ENCODE peak calls at places on chromosomes 6 and 20, in five cellular contexts. One of them, this sample, is unnamed.
A peak's percentile ranks its signal among the peaks of the same experiment; 100 is the strongest.

GRCh38 chr6:126753616-126754015 is 364.9 kb upstream of the RSPO3 start:
- DNase-seq in tibial nerve: no peak
- DNase-seq in AG10803: peak; percentile 2
- DNase-seq in tibial artery: no peak
- DNase-seq in kidney tubule cell: no peak
- DNase-seq in this sample: no peak

GRCh38 chr6:142819603-142820335 is 125.2 kb downstream of the HIVEP2 start:
- DNase-seq in tibial artery: no peak
- DNase-seq in kidney tubule cell: peak; percentile 77
- DNase-seq in tibial nerve: no peak
- DNase-seq in AG10803: no peak
- DNase-seq in this sample: peak; percentile 56

GRCh38 chr20:52675414-52675813 is 296.7 kb upstream of the TSHZ2 start:
- DNase-seq in AG10803: peak; percentile 1
- DNase-seq in kidney tubule cell: no peak
- DNase-seq in tibial nerve: no peak
- DNase-seq in tibial artery: no peak
- DNase-seq in this sample: no peak

GRCh38 chr20:33025318-33025876 is 6.1 kb upstream of the BPIFB6 start:
- DNase-seq in AG10803: no peak
- DNase-seq in kidney tubule cell: no peak
- DNase-seq in tibial artery: no peak
- DNase-seq in tibial nerve: no peak
- DNase-seq in this sample: no peak

GRCh38 chr6:133837801-133838349 is 51.0 kb upstream of the TCF21 start:
- DNase-seq in tibial artery: no peak
- DNase-seq in kidney tubule cell: peak; percentile 64
- DNase-seq in tibial nerve: no peak
- DNase-seq in AG10803: peak; percentile 27
- DNase-seq in this sample: peak; percentile 42

GRCh38 chr6:70847685-70848084 is 109.2 kb downstream of the B3GAT2 start:
- DNase-seq in tibial nerve: no peak
- DNase-seq in tibial artery: no peak
- DNase-seq in kidney tubule cell: no peak
- DNase-seq in AG10803: no peak
- DNase-seq in this sample: no peak

GRCh38 chr6:11535801-11536230 is 1.7 kb upstream of the TMEM170B start:
- DNase-seq in tibial nerve: no peak
- DNase-seq in kidney tubule cell: peak; percentile 64
- DNase-seq in tibial artery: no peak
- DNase-seq in AG10803: peak; percentile 26
- DNase-seq in this sample: peak; percentile 49

GRCh38 chr6:144919573-144919972 is 634.4 kb downstream of the UTRN start:
- DNase-seq in tibial artery: no peak
- DNase-seq in kidney tubule cell: no peak
- DNase-seq in tibial nerve: no peak
- DNase-seq in AG10803: no peak
- DNase-seq in this sample: no peak

GRCh38 chr6:7249391-7249790 is 63.6 kb downstream of the SSR1 start:
- DNase-seq in tibial nerve: no peak
- DNase-seq in kidney tubule cell: no peak
- DNase-seq in AG10803: peak; percentile 71
- DNase-seq in tibial artery: no peak
- DNase-seq in this sample: peak; percentile 46

GRCh38 chr6:88569959-88570358 is 393.5 kb downstream of the RNGTT start:
- DNase-seq in tibial artery: no peak
- DNase-seq in kidney tubule cell: no peak
- DNase-seq in AG10803: no peak
- DNase-seq in tibial nerve: no peak
- DNase-seq in this sample: no peak

GRCh38 chr6:31497595-31498476 is at the start of gene MICB:
- DNase-seq in AG10803: peak; percentile 60
- DNase-seq in tibial artery: peak; percentile 88
- DNase-seq in kidney tubule cell: peak; percentile 88
- DNase-seq in tibial nerve: peak; percentile 45
- DNase-seq in this sample: peak; percentile 81

GRCh38 chr6:121932071-121933009 is 467.1 kb upstream of the HSF2 start:
- DNase-seq in tibial nerve: peak; percentile 34
- DNase-seq in tibial artery: peak; percentile 68
- DNase-seq in AG10803: peak; percentile 99
- DNase-seq in kidney tubule cell: peak; percentile 21
- DNase-seq in this sample: peak; percentile 99

GRCh38 chr20:4064118-4064962 is 49.0 kb upstream of the RNF24 start:
- DNase-seq in tibial artery: peak; percentile 97
- DNase-seq in tibial nerve: peak; percentile 88
- DNase-seq in kidney tubule cell: peak; percentile 89
- DNase-seq in AG10803: peak; percentile 95
- DNase-seq in this sample: peak; percentile 93

GRCh38 chr6:99350573-99350972 is 1.1 kb upstream of the FAXC start:
- DNase-seq in AG10803: no peak
- DNase-seq in tibial nerve: no peak
- DNase-seq in kidney tubule cell: peak; percentile 27
- DNase-seq in tibial artery: no peak
- DNase-seq in this sample: no peak

GRCh38 chr6:84791233-84791632 is 26.8 kb upstream of the TBX18 start:
- DNase-seq in kidney tubule cell: peak; percentile 17
- DNase-seq in tibial artery: no peak
- DNase-seq in tibial nerve: no peak
- DNase-seq in AG10803: peak; percentile 15
- DNase-seq in this sample: peak; percentile 49

GRCh38 chr6:80332013-80332412 is 225.5 kb downstream of the BCKDHB start:
- DNase-seq in tibial nerve: no peak
- DNase-seq in AG10803: no peak
- DNase-seq in tibial artery: no peak
- DNase-seq in kidney tubule cell: no peak
- DNase-seq in this sample: no peak

GRCh38 chr20:1946762-1947534 is 46.9 kb downstream of the PDYN start:
- DNase-seq in kidney tubule cell: peak; percentile 48
- DNase-seq in tibial nerve: no peak
- DNase-seq in AG10803: peak; percentile 24
- DNase-seq in tibial artery: no peak
- DNase-seq in this sample: peak; percentile 7

GRCh38 chr6:167079853-167080297 is 43.0 kb upstream of the CCR6 start:
- DNase-seq in kidney tubule cell: no peak
- DNase-seq in tibial artery: no peak
- DNase-seq in AG10803: no peak
- DNase-seq in tibial nerve: no peak
- DNase-seq in this sample: no peak

GRCh38 chr20:5871720-5872410 is 78.5 kb downstream of the TRMT6 start:
- DNase-seq in AG10803: no peak
- DNase-seq in tibial artery: no peak
- DNase-seq in kidney tubule cell: no peak
- DNase-seq in tibial nerve: no peak
- DNase-seq in this sample: no peak

GRCh38 chr6:14046476-14047068 is 71.0 kb upstream of the CD83 start:
- DNase-seq in tibial artery: no peak
- DNase-seq in kidney tubule cell: peak; percentile 74
- DNase-seq in AG10803: peak; percentile 40
- DNase-seq in tibial nerve: no peak
- DNase-seq in this sample: peak; percentile 55

GRCh38 chr20:24968278-24968677 is 19.2 kb downstream of the CST7 start:
- DNase-seq in tibial artery: peak; percentile 37
- DNase-seq in tibial nerve: no peak
- DNase-seq in AG10803: no peak
- DNase-seq in kidney tubule cell: no peak
- DNase-seq in this sample: no peak

GRCh38 chr20:38270869-38271608 is 10.5 kb upstream of the KIAA1755 start:
- DNase-seq in tibial artery: peak; percentile 92
- DNase-seq in kidney tubule cell: peak; percentile 80
- DNase-seq in AG10803: peak; percentile 89
- DNase-seq in tibial nerve: no peak
- DNase-seq in this sample: peak; percentile 98

GRCh38 chr20:63238491-63239126 is 2.9 kb downstream of the BIRC7 start:
- DNase-seq in tibial artery: no peak
- DNase-seq in AG10803: no peak
- DNase-seq in tibial nerve: no peak
- DNase-seq in kidney tubule cell: no peak
- DNase-seq in this sample: no peak

GRCh38 chr6:105593056-105593455 is 190.2 kb upstream of the PREP start:
- DNase-seq in tibial nerve: no peak
- DNase-seq in tibial artery: no peak
- DNase-seq in kidney tubule cell: peak; percentile 39
- DNase-seq in AG10803: peak; percentile 51
- DNase-seq in this sample: peak; percentile 84

GRCh38 chr6:85923013-85923430 is 280.3 kb upstream of the SYNCRIP start:
- DNase-seq in tibial nerve: no peak
- DNase-seq in AG10803: peak; percentile 47
- DNase-seq in kidney tubule cell: peak; percentile 76
- DNase-seq in tibial artery: no peak
- DNase-seq in this sample: peak; percentile 41

GRCh38 chr20:63498950-63499332 is at the start of gene EEF1A2:
- DNase-seq in tibial artery: no peak
- DNase-seq in tibial nerve: no peak
- DNase-seq in kidney tubule cell: no peak
- DNase-seq in AG10803: no peak
- DNase-seq in this sample: no peak

GRCh38 chr6:78605909-78606446 is 261.4 kb upstream of the IRAK1BP1 start:
- DNase-seq in kidney tubule cell: peak; percentile 25
- DNase-seq in tibial artery: no peak
- DNase-seq in AG10803: peak; percentile 76
- DNase-seq in tibial nerve: no peak
- DNase-seq in this sample: peak; percentile 91

GRCh38 chr20:56328861-56329260 is 29.9 kb upstream of the FAM210B start:
- DNase-seq in kidney tubule cell: no peak
- DNase-seq in AG10803: no peak
- DNase-seq in tibial artery: no peak
- DNase-seq in tibial nerve: no peak
- DNase-seq in this sample: peak; percentile 30

GRCh38 chr6:79421001-79421411 is 116.2 kb downstream of the LCA5 start:
- DNase-seq in AG10803: peak; percentile 34
- DNase-seq in tibial artery: no peak
- DNase-seq in kidney tubule cell: no peak
- DNase-seq in tibial nerve: no peak
- DNase-seq in this sample: peak; percentile 44

GRCh38 chr6:151317206-151317994 is 74.0 kb downstream of the ZBTB2 start:
- DNase-seq in kidney tubule cell: peak; percentile 73
- DNase-seq in tibial artery: no peak
- DNase-seq in AG10803: peak; percentile 76
- DNase-seq in tibial nerve: no peak
- DNase-seq in this sample: peak; percentile 89

GRCh38 chr6:52362443-52363221 is 681 bp downstream of the PAQR8 start:
- DNase-seq in AG10803: no peak
- DNase-seq in tibial nerve: peak; percentile 20
- DNase-seq in tibial artery: peak; percentile 69
- DNase-seq in kidney tubule cell: peak; percentile 16
- DNase-seq in this sample: peak; percentile 46

GRCh38 chr20:11716239-11716944 is 201.3 kb upstream of the BTBD3 start:
- DNase-seq in AG10803: peak; percentile 88
- DNase-seq in tibial nerve: no peak
- DNase-seq in kidney tubule cell: peak; percentile 88
- DNase-seq in tibial artery: no peak
- DNase-seq in this sample: peak; percentile 88

GRCh38 chr6:97203343-97203742 is 79.7 kb downstream of the MMS22L start:
- DNase-seq in tibial artery: no peak
- DNase-seq in tibial nerve: no peak
- DNase-seq in AG10803: peak; percentile 8
- DNase-seq in kidney tubule cell: no peak
- DNase-seq in this sample: no peak

GRCh38 chr6:5107332-5107731 is 22.2 kb downstream of the PPP1R3G start:
- DNase-seq in AG10803: no peak
- DNase-seq in tibial nerve: no peak
- DNase-seq in kidney tubule cell: peak; percentile 21
- DNase-seq in tibial artery: peak; percentile 48
- DNase-seq in this sample: no peak

GRCh38 chr6:10481101-10481500 is 40.0 kb upstream of the GCNT2 start:
- DNase-seq in kidney tubule cell: peak; percentile 57
- DNase-seq in tibial nerve: no peak
- DNase-seq in AG10803: no peak
- DNase-seq in tibial artery: no peak
- DNase-seq in this sample: peak; percentile 7

GRCh38 chr20:14234666-14235295 is 102.6 kb downstream of the FLRT3 start:
- DNase-seq in tibial nerve: no peak
- DNase-seq in tibial artery: no peak
- DNase-seq in AG10803: peak; percentile 64
- DNase-seq in kidney tubule cell: peak; percentile 39
- DNase-seq in this sample: peak; percentile 87

This sample was measured in EH.